ENCODE peak calls at places on chromosomes 11 and 22, in seven cellular contexts. T is spleen, O is MM.1S, H is BE2C, J is neural crest cell, X is progenitor cell of endocrine pancreas, Q is suprapubic skin. Y is an unnamed sample.

GRCh38 chr11:36460220-36460619 is 49.9 kb downstream of the TRAF6 start:
- DNase-seq in T (no peak), O (no peak), H (no peak), J (no peak), X (no peak), Q (no peak), Y (no peak)

GRCh38 chr11:122853971-122854446 is 15.7 kb downstream of the CRTAM start:
- DNase-seq in T (no peak), O (peak), H (peak), J (peak), X (peak), Q (no peak), Y (no peak)

GRCh38 chr22:46860562-46860961 is 98.1 kb downstream of the TBC1D22A start:
- DNase-seq in T (no peak), O (no peak), H (no peak), J (no peak), X (no peak), Q (no peak), Y (peak)

GRCh38 chr11:68441466-68442230 is 18.9 kb upstream of the PPP6R3 start:
- DNase-seq in T (no peak), O (no peak), H (peak), J (no peak), X (no peak), Q (no peak), Y (no peak)

GRCh38 chr11:36385121-36385530 is 89.0 kb downstream of the PRR5L start:
- DNase-seq in T (no peak), O (no peak), H (no peak), J (no peak), X (no peak), Q (no peak), Y (no peak)

GRCh38 chr22:40193429-40194421 is 16.0 kb downstream of the TNRC6B start:
- DNase-seq in T (no peak), O (no peak), H (no peak), J (no peak), X (no peak), Q (no peak), Y (peak)

GRCh38 chr22:32079110-32080089 is 36.3 kb downstream of the SLC5A1 start:
- DNase-seq in T (no peak), O (no peak), H (no peak), J (no peak), X (no peak), Q (no peak), Y (no peak)

GRCh38 chr11:46711288-46711687 is 7.7 kb upstream of the F2 start:
- DNase-seq in T (no peak), O (no peak), H (no peak), J (no peak), X (no peak), Q (no peak), Y (no peak)

GRCh38 chr11:73095613-73096012 is 46.5 kb downstream of the FCHSD2 start:
- DNase-seq in T (no peak), O (no peak), H (no peak), J (no peak), X (no peak), Q (no peak), Y (no peak)

GRCh38 chr11:19679952-19680823 is 32.4 kb upstream of the NAV2 start:
- DNase-seq in T (no peak), O (no peak), H (peak), J (no peak), X (no peak), Q (peak), Y (peak)

GRCh38 chr11:116851631-116852030 is 14.2 kb upstream of the APOA1 start:
- DNase-seq in T (peak), O (no peak), H (no peak), J (no peak), X (no peak), Q (no peak), Y (no peak)

GRCh38 chr11:67271548-67272284 is 5.4 kb downstream of the GRK2 start:
- DNase-seq in T (peak), O (no peak), H (peak), J (no peak), X (no peak), Q (no peak), Y (no peak)

GRCh38 chr11:43493431-43493830 is 134.7 kb downstream of the TTC17 start:
- DNase-seq in T (no peak), O (no peak), H (no peak), J (no peak), X (no peak), Q (no peak), Y (no peak)

GRCh38 chr22:37331034-37331428 is 48.7 kb downstream of the CYTH4 start:
- DNase-seq in T (no peak), O (no peak), H (peak), J (no peak), X (no peak), Q (no peak), Y (no peak)

GRCh38 chr11:69215216-69215615 is 59.5 kb downstream of the SMIM38 start:
- DNase-seq in T (no peak), O (no peak), H (no peak), J (no peak), X (no peak), Q (no peak), Y (peak)

GRCh38 chr11:125072210-125072960 is 9.3 kb downstream of the SLC37A2 start:
- DNase-seq in T (peak), O (peak), H (no peak), J (no peak), X (no peak), Q (no peak), Y (no peak)

GRCh38 chr11:123450593-123450992 is 20.5 kb downstream of the GRAMD1B start:
- DNase-seq in T (no peak), O (no peak), H (no peak), J (no peak), X (no peak), Q (no peak), Y (no peak)

GRCh38 chr11:72247584-72247983 is 3.6 kb upstream of the PHOX2A start:
- DNase-seq in T (no peak), O (no peak), H (no peak), J (no peak), X (no peak), Q (no peak), Y (no peak)

GRCh38 chr11:61023086-61024035 is 51.9 kb downstream of the CD6 start:
- DNase-seq in T (no peak), O (no peak), H (no peak), J (no peak), X (no peak), Q (no peak), Y (no peak)

GRCh38 chr22:36366291-36366708 is 21.5 kb downstream of the MYH9 start:
- DNase-seq in T (no peak), O (no peak), H (no peak), J (no peak), X (no peak), Q (no peak), Y (no peak)

GRCh38 chr11:61917357-61918109 is at the start of gene RAB3IL1:
- DNase-seq in T (peak), O (no peak), H (peak), J (peak), X (peak), Q (peak), Y (peak)

GRCh38 chr11:95588821-95589220 is 200.8 kb downstream of the FAM76B start:
- DNase-seq in T (no peak), O (no peak), H (no peak), J (no peak), X (no peak), Q (no peak), Y (no peak)

GRCh38 chr11:44366741-44367140 is 56.8 kb upstream of the ALX4 start:
- DNase-seq in T (no peak), O (no peak), H (no peak), J (no peak), X (no peak), Q (no peak), Y (no peak)

GRCh38 chr11:35682230-35683195 is 19.9 kb downstream of the TRIM44 start:
- DNase-seq in T (no peak), O (no peak), H (no peak), J (no peak), X (no peak), Q (no peak), Y (no peak)

GRCh38 chr22:27564806-27565205 is 236.8 kb downstream of the MN1 start:
- DNase-seq in T (no peak), O (no peak), H (no peak), J (no peak), X (no peak), Q (no peak), Y (no peak)

GRCh38 chr22:23411739-23412138 is 168.4 kb downstream of the IGLL1 start:
- DNase-seq in T (no peak), O (no peak), H (no peak), J (no peak), X (no peak), Q (no peak), Y (no peak)

GRCh38 chr11:66324626-66325025 is 7.8 kb upstream of the CD248 start:
- DNase-seq in T (no peak), O (no peak), H (no peak), J (no peak), X (no peak), Q (no peak), Y (no peak)

GRCh38 chr22:21974058-21974649 is 8.4 kb downstream of the TOP3B start:
- DNase-seq in T (no peak), O (no peak), H (no peak), J (no peak), X (no peak), Q (no peak), Y (no peak)

GRCh38 chr11:8156877-8157276 is 11.9 kb downstream of the RIC3 start:
- DNase-seq in T (no peak), O (no peak), H (no peak), J (no peak), X (no peak), Q (no peak), Y (no peak)

GRCh38 chr11:116276051-116277044 is 496.4 kb downstream of the BUD13 start:
- DNase-seq in T (peak), O (peak), H (peak), J (peak), X (peak), Q (peak), Y (peak)

GRCh38 chr22:42196454-42196853 is 65.8 kb upstream of the CYP2D6 start:
- DNase-seq in T (no peak), O (no peak), H (no peak), J (no peak), X (no peak), Q (no peak), Y (no peak)

GRCh38 chr22:29470159-29470855 is 9.7 kb upstream of the NEFH start:
- DNase-seq in T (peak), O (peak), H (no peak), J (peak), X (peak), Q (no peak), Y (peak)

GRCh38 chr11:115226556-115226955 is 277.7 kb downstream of the CADM1 start:
- DNase-seq in T (no peak), O (no peak), H (no peak), J (no peak), X (no peak), Q (no peak), Y (peak)

GRCh38 chr22:45872659-45873263 is 104.2 kb downstream of the WNT7B start:
- DNase-seq in T (no peak), O (no peak), H (no peak), J (no peak), X (no peak), Q (no peak), Y (no peak)

GRCh38 chr22:30777589-30777988 is 82.9 kb downstream of the OSBP2 start:
- DNase-seq in T (peak), O (no peak), H (no peak), J (no peak), X (no peak), Q (no peak), Y (no peak)

GRCh38 chr11:93773601-93774200 is 10.4 kb upstream of the MED17 start:
- DNase-seq in T (no peak), O (no peak), H (no peak), J (no peak), X (no peak), Q (no peak), Y (no peak)
- TF ChIP-seq CTCF in T (no peak), O (no peak), H (no peak), J (no peak), X (no peak), Q (no peak), Y (no peak)

DNA sequence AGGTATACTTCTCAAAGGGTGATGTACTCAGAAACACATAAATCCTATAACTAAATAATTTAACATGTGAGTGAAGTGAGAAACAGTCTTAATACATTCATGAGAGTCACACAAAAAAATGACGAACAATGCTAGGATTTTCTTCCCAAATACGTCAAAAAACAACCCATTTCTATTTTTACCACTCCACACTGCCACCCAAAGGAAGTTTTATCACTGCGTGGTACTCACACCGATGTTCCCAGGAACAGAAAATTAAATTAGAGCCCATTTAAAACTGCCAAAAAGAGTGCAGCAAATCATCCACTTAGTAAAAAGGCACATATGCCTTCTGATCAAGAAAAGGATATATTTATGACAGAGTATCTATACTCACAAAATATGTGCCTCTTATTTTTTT is 710.9 kb upstream of the FAT3 start:
- DNase-seq in T (no peak), O (no peak), H (no peak), J (no peak), X (no peak), Q (no peak), Y (no peak)
- TF ChIP-seq CTCF in T (no peak), O (no peak), H (peak), J (peak), X (peak), Q (no peak), Y (peak)

GRCh38 chr11:48110509-48110766 is 106.2 kb upstream of the OR4B1 start:
- DNase-seq in T (no peak), O (no peak), H (no peak), J (no peak), X (no peak), Q (no peak), Y (no peak)

GRCh38 chr11:48111941-48112340 is 104.7 kb upstream of the OR4B1 start:
- DNase-seq in T (no peak), O (no peak), H (no peak), J (no peak), X (no peak), Q (no peak), Y (peak)

GRCh38 chr11:48108231-48109045 is 108.2 kb upstream of the OR4B1 start:
- DNase-seq in T (no peak), O (no peak), H (no peak), J (no peak), X (no peak), Q (no peak), Y (peak)

GRCh38 chr11:48107188-48107704 is 109.4 kb upstream of the OR4B1 start:
- DNase-seq in T (peak), O (peak), H (no peak), J (no peak), X (no peak), Q (no peak), Y (peak)

GRCh38 chr11:48109046-48109666 is 107.5 kb upstream of the OR4B1 start:
- DNase-seq in T (no peak), O (peak), H (no peak), J (no peak), X (no peak), Q (no peak), Y (peak)
- TF ChIP-seq CTCF in T (no peak), O (peak), H (peak), J (peak), X (peak), Q (peak), Y (peak)

DNA sequence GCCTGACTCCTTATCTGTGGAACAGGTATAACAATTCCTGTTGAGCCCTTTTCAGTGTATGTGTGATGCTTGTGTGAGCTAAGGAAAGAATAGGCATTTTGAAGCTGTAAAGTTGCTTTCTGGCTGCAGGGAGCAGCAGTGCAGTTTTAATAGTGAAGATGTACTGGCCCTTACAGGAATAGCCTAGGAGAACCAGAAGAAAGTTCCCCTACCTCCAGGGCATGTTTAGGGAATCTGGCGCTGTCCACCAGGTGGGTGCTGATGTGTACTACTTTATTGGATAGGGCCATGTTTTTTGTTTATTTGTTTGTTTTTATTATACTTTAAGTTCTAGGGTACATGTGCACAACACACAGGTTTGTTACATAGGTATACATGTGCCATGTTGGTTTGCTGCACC is 11.5 kb downstream of the BMAL1 start:
- DNase-seq in T (no peak), O (no peak), H (no peak), J (no peak), X (no peak), Q (no peak), Y (no peak)
- TF ChIP-seq CTCF in T (no peak), O (no peak), H (no peak), J (no peak), X (no peak), Q (no peak), Y (peak)

DNA sequence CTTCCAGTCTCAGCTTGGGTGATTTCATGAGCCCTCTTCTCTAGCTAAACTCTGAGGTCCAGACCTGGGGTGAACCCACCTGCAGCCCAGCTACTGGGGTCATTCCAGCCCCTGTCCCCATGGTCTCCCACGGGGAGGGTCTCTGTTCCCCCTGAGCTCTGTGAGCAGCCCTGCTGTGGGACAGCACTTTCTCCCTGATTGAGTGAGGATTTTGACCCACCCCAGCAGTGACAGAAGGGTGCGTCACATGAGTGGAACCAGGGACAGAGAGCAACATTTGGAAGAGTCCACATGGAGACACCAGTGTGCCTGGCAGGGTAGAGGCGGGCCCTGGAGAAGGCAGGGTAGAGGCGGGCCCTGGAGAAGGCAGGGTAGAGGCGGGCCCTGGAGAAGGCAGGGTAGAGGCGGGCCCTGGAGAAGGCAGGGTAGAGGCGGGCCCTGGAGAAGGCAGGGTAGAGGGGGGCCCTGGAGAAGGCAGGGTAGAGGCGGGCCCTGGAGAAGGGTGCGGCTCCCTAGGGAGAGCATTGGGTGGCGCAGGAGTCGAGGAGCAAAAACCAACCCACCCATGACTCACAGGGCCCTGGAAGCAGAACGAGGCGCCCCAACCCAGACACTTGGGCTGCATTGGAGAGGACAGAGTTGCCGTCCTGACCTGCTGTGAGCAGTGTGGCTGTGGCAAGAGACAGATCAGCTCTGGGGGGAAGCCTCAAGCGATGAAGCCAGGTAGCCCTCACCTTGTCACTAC is 227.7 kb upstream of the B3GAT1 start:
- DNase-seq in T (peak), O (no peak), H (no peak), J (no peak), X (no peak), Q (no peak), Y (peak)
- TF ChIP-seq CTCF in T (no peak), O (no peak), H (no peak), J (no peak), X (no peak), Q (no peak), Y (no peak)

GRCh38 chr22:38927033-38927789 is 30.2 kb upstream of the APOBEC3A start:
- DNase-seq in T (peak), O (peak), H (peak), J (peak), X (peak), Q (no peak), Y (peak)
- TF ChIP-seq CTCF in T (peak), O (peak), H (peak), J (peak), X (peak), Q (peak), Y (peak)

GRCh38 chr11:17276236-17277023 is at the start of gene NUCB2:
- DNase-seq in T (peak), O (peak), H (peak), J (peak), X (peak), Q (peak), Y (peak)
- TF ChIP-seq CTCF in T (peak), O (no peak), H (no peak), J (no peak), X (no peak), Q (no peak), Y (no peak)

Y was measured in osteocyte.